ENCODE peak calls at places on chromosome 5, in five cellular contexts. J is tibial nerve, I is spleen, Q is stomach, T is thyroid gland. F is an unnamed sample.

GRCh38 chr5:168433982-168434381 is 52.3 kb upstream of the RARS1 start:
- DNase-seq in T (no peak), I (no peak), Q (no peak), J (no peak), F (no peak)

GRCh38 chr5:149594206-149594895 is 13.1 kb downstream of the ARHGEF37 start:
- DNase-seq in J (no peak), Q (no peak), I (no peak), T (no peak), F (no peak)

GRCh38 chr5:41410737-41411136 is 99.7 kb downstream of the PLCXD3 start:
- DNase-seq in T (no peak), I (no peak), J (no peak), Q (no peak), F (no peak)

GRCh38 chr5:19406576-19407365 is 581.2 kb downstream of the CDH18 start:
- DNase-seq in Q (no peak), J (no peak), T (no peak), I (no peak), F (no peak)

GRCh38 chr5:122532035-122532434 is 220.0 kb downstream of the SNCAIP start:
- DNase-seq in I (no peak), Q (no peak), T (no peak), J (no peak), F (no peak)

GRCh38 chr5:173069661-173070060 is 13.5 kb downstream of the CREBRF start:
- DNase-seq in Q (no peak), J (no peak), T (no peak), I (no peak), F (no peak)

GRCh38 chr5:127928053-127928452 is 155.5 kb upstream of the SLC12A2 start:
- DNase-seq in J (no peak), T (no peak), Q (no peak), I (no peak), F (no peak)

GRCh38 chr5:149679876-149680809 is 50.0 kb upstream of the PPARGC1B start:
- DNase-seq in I (no peak), J (no peak), Q (peak; percentile 77), T (no peak), F (peak; percentile 69)

GRCh38 chr5:89346573-89346972 is 463.6 kb upstream of the MEF2C start:
- DNase-seq in Q (no peak), T (no peak), J (no peak), I (no peak), F (no peak)

GRCh38 chr5:127634007-127634406 is 14.9 kb upstream of the CTXN3 start:
- DNase-seq in J (no peak), T (no peak), I (no peak), Q (no peak), F (no peak)

GRCh38 chr5:146675700-146676099 is 159.7 kb upstream of the GPR151 start:
- DNase-seq in T (no peak), I (no peak), Q (no peak), J (no peak), F (no peak)

GRCh38 chr5:95723632-95724369 is 7.3 kb upstream of the RHOBTB3 start:
- DNase-seq in I (no peak), Q (peak; percentile 41), T (no peak), J (no peak), F (no peak)

GRCh38 chr5:68544656-68545565 is 329.4 kb downstream of the PIK3R1 start:
- DNase-seq in Q (no peak), T (no peak), I (no peak), J (no peak), F (no peak)

GRCh38 chr5:88377705-88378656 is 109.3 kb upstream of the TMEM161B start:
- DNase-seq in J (no peak), T (no peak), I (no peak), Q (no peak), F (no peak)

GRCh38 chr5:177310757-177311173 is 933 bp downstream of the MXD3 start:
- DNase-seq in T (no peak), Q (no peak), J (no peak), I (peak; percentile 88), F (no peak)

GRCh38 chr5:173451651-173452050 is 123.4 kb upstream of the STC2 start:
- DNase-seq in I (no peak), T (no peak), J (no peak), Q (no peak), F (no peak)

GRCh38 chr5:82985763-82986162 is 91.4 kb downstream of the TMEM167A start:
- DNase-seq in T (no peak), Q (no peak), J (no peak), I (no peak), F (no peak)

GRCh38 chr5:122259995-122260394 is 52.0 kb upstream of the SNCAIP start:
- DNase-seq in J (no peak), Q (no peak), I (no peak), T (no peak), F (no peak)

GRCh38 chr5:146334074-146334533 is 4.5 kb upstream of the POU4F3 start:
- DNase-seq in I (no peak), T (no peak), J (no peak), Q (no peak), F (no peak)

GRCh38 chr5:14302343-14302742 is 159.2 kb downstream of the TRIO start:
- DNase-seq in Q (no peak), J (no peak), T (no peak), I (no peak), F (no peak)

GRCh38 chr5:16135003-16135402 is 44.6 kb downstream of the MARCHF11 start:
- DNase-seq in I (no peak), T (no peak), Q (no peak), J (no peak), F (no peak)

GRCh38 chr5:120055858-120056257 is 408.2 kb upstream of the PRR16 start:
- DNase-seq in I (no peak), J (no peak), Q (no peak), T (no peak), F (no peak)

GRCh38 chr5:62729662-62730061 is 151.0 kb downstream of the LRRC70 start:
- DNase-seq in T (no peak), Q (no peak), I (no peak), J (no peak), F (no peak)

GRCh38 chr5:148984333-148984732 is 78.5 kb downstream of the SH3TC2 start:
- DNase-seq in Q (no peak), I (no peak), J (no peak), T (no peak), F (no peak)

GRCh38 chr5:28397502-28397941 is 1359.1 kb upstream of the CDH9 start:
- DNase-seq in J (no peak), I (no peak), Q (no peak), T (no peak), F (no peak)

GRCh38 chr5:61322738-61323429 is 9.2 kb upstream of the ZSWIM6 start:
- DNase-seq in J (no peak), T (peak; percentile 35), I (no peak), Q (peak; percentile 69), F (peak; percentile 27)
- TF ChIP-seq POLR2A in J (no peak), T (no peak), I (no peak), Q (no peak), F (no peak)

GRCh38 chr5:43034591-43034968 is 5.5 kb downstream of the ANXA2R start:
- DNase-seq in I (no peak), Q (no peak), T (no peak), J (no peak), F (no peak)
- H3K27me3 ChIP-seq in I (no peaks in the 10 kb centered on the region), Q (peaks cover 39% of the 10 kb centered on the region), T (peaks cover 29% of the 10 kb centered on the region), J (no peaks in the 10 kb centered on the region), F (no peaks in the 10 kb centered on the region)

GRCh38 chr5:134547579-134547978 is 22.1 kb downstream of the JADE2 start:
- DNase-seq in Q (peak; percentile 31), I (no peak), J (no peak), T (peak; percentile 66), F (no peak)
- H3K27ac ChIP-seq in Q (peak overlapping the region; percentile 35), I (no peak overlapping the region), J (peak overlapping the region; percentile 33), T (peak overlapping the region; percentile 97), F (no peak overlapping the region)

DNA sequence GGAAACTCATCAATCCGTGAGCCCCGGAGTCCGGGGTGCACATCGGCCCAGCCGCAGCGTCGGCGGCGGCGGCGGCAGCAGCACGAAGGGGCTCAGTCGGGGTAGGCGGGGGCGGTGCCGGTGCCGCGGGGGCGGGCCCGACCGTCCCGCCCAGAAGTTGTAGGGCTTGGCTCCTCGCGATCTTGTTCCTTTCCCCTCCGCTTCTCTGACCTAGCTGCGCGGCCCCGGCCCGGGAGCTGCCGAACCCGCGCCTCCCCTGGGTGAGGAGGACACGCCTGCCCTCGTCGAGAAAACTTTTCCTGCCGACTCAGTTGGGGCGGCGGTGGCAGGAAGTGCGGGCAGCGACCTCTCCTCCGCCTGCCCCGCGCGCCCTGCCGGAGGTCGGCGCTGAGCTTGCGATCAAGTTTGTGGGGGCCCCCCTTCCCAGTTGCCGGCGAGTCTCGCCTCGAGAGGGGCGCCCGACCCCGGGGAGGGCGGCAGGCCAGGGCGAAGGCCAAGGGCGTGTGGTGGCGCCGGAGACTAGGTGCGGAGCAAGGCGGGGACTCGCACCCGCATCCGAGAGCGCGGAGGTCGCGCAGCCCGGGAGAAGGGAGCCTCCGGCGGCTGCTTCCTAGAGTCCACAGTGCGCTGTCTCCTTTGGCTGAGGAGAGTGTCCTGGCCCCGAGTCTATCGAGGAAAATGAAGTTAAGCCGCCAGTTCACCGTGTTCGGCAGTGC is at the start of gene MAN2A1:
- DNase-seq in T (peak; percentile 77), J (peak; percentile 74), I (no peak), Q (peak; percentile 79), F (peak; percentile 89)
- TF ChIP-seq POLR2A in T (no peak), J (peak; percentile 14), I (no peak), Q (no peak), F (no peak)

GRCh38 chr5:93621340-93621872 is 38.4 kb downstream of the NR2F1 start:
- DNase-seq in I (peak; percentile 86), J (peak; percentile 39), T (peak; percentile 63), Q (peak; percentile 53), F (peak; percentile 84)
- H3K27me3 ChIP-seq in I (no peaks in the 10 kb centered on the region), J (no peaks in the 10 kb centered on the region), T (no peaks in the 10 kb centered on the region), Q (no peaks in the 10 kb centered on the region), F (no peaks in the 10 kb centered on the region)